ENCODE peak calls at places on chromosomes 7 and 10, in nine cellular contexts. One of them, this sample, is unnamed.
A peak's percentile ranks its signal among the peaks of the same experiment; 100 is the strongest.

GRCh38 chr7:138036135-138036534 is 34.2 kb upstream of the CREB3L2 start:
- DNase-seq in iris pigment epithelial cell: no peak
- DNase-seq in effector memory CD8-positive, alpha-beta T cell: no peak
- DNase-seq in myocyte: no peak
- DNase-seq in NCI-H774: no peak
- DNase-seq in effector CD8-positive, alpha-beta T cell: no peak
- DNase-seq in GM23338: peak; percentile 55
- DNase-seq in ACHN: no peak
- DNase-seq in iPS-NIHi11: no peak
- DNase-seq in this sample: no peak

GRCh38 chr10:62352356-62352963 is 21.7 kb upstream of the ZNF365 start:
- DNase-seq in effector CD8-positive, alpha-beta T cell: no peak
- DNase-seq in effector memory CD8-positive, alpha-beta T cell: no peak
- DNase-seq in myocyte: no peak
- DNase-seq in NCI-H774: no peak
- DNase-seq in GM23338: no peak
- DNase-seq in iris pigment epithelial cell: peak; percentile 62
- DNase-seq in ACHN: no peak
- DNase-seq in iPS-NIHi11: no peak
- DNase-seq in this sample: no peak

GRCh38 chr10:77605466-77605865 is 32.1 kb downstream of the KCNMA1 start:
- DNase-seq in effector CD8-positive, alpha-beta T cell: no peak
- DNase-seq in NCI-H774: no peak
- DNase-seq in iris pigment epithelial cell: no peak
- DNase-seq in ACHN: peak; percentile 36
- DNase-seq in iPS-NIHi11: peak; percentile 38
- DNase-seq in effector memory CD8-positive, alpha-beta T cell: no peak
- DNase-seq in myocyte: peak; percentile 52
- DNase-seq in GM23338: peak; percentile 44
- DNase-seq in this sample: no peak

GRCh38 chr7:81484266-81484665 is 285.6 kb downstream of the HGF start:
- DNase-seq in effector memory CD8-positive, alpha-beta T cell: no peak
- DNase-seq in NCI-H774: no peak
- DNase-seq in effector CD8-positive, alpha-beta T cell: no peak
- DNase-seq in GM23338: peak; percentile 71
- DNase-seq in myocyte: peak; percentile 94
- DNase-seq in ACHN: no peak
- DNase-seq in iPS-NIHi11: peak; percentile 64
- DNase-seq in iris pigment epithelial cell: peak; percentile 82
- DNase-seq in this sample: no peak

GRCh38 chr7:150524018-150524417 is 9.3 kb downstream of the GIMAP7 start:
- DNase-seq in effector memory CD8-positive, alpha-beta T cell: no peak
- DNase-seq in effector CD8-positive, alpha-beta T cell: no peak
- DNase-seq in NCI-H774: no peak
- DNase-seq in iris pigment epithelial cell: no peak
- DNase-seq in GM23338: peak; percentile 8
- DNase-seq in iPS-NIHi11: no peak
- DNase-seq in ACHN: no peak
- DNase-seq in myocyte: no peak
- DNase-seq in this sample: no peak

GRCh38 chr10:8365935-8366911 is 311.7 kb downstream of the GATA3 start:
- DNase-seq in NCI-H774: no peak
- DNase-seq in GM23338: no peak
- DNase-seq in effector CD8-positive, alpha-beta T cell: no peak
- DNase-seq in myocyte: peak; percentile 1
- DNase-seq in iris pigment epithelial cell: peak; percentile 36
- DNase-seq in iPS-NIHi11: peak; percentile 13
- DNase-seq in effector memory CD8-positive, alpha-beta T cell: peak; percentile 41
- DNase-seq in ACHN: no peak
- DNase-seq in this sample: no peak

GRCh38 chr7:115933463-115933862 is 97.1 kb downstream of the TFEC start:
- DNase-seq in effector CD8-positive, alpha-beta T cell: no peak
- DNase-seq in iris pigment epithelial cell: no peak
- DNase-seq in GM23338: no peak
- DNase-seq in NCI-H774: no peak
- DNase-seq in effector memory CD8-positive, alpha-beta T cell: no peak
- DNase-seq in ACHN: no peak
- DNase-seq in iPS-NIHi11: no peak
- DNase-seq in myocyte: no peak
- DNase-seq in this sample: no peak

GRCh38 chr10:75400163-75400768 is 1.3 kb downstream of the ZNF503 start:
- DNase-seq in effector CD8-positive, alpha-beta T cell: no peak
- DNase-seq in GM23338: no peak
- DNase-seq in iris pigment epithelial cell: peak; percentile 28
- DNase-seq in ACHN: peak; percentile 44
- DNase-seq in iPS-NIHi11: no peak
- DNase-seq in myocyte: no peak
- DNase-seq in NCI-H774: peak; percentile 39
- DNase-seq in effector memory CD8-positive, alpha-beta T cell: no peak
- DNase-seq in this sample: peak; percentile 24

GRCh38 chr10:119393845-119394244 is 148.7 kb downstream of the RGS10 start:
- DNase-seq in effector CD8-positive, alpha-beta T cell: no peak
- DNase-seq in ACHN: no peak
- DNase-seq in GM23338: no peak
- DNase-seq in myocyte: no peak
- DNase-seq in iPS-NIHi11: no peak
- DNase-seq in NCI-H774: no peak
- DNase-seq in effector memory CD8-positive, alpha-beta T cell: no peak
- DNase-seq in iris pigment epithelial cell: no peak
- DNase-seq in this sample: no peak

GRCh38 chr10:130403153-130403890 is 267.1 kb downstream of the GLRX3 start:
- DNase-seq in effector CD8-positive, alpha-beta T cell: no peak
- DNase-seq in iPS-NIHi11: no peak
- DNase-seq in effector memory CD8-positive, alpha-beta T cell: no peak
- DNase-seq in ACHN: no peak
- DNase-seq in myocyte: no peak
- DNase-seq in NCI-H774: no peak
- DNase-seq in iris pigment epithelial cell: no peak
- DNase-seq in GM23338: no peak
- DNase-seq in this sample: no peak

This sample was measured in COR-L47.